ENCODE peak calls at places on chromosomes 1 and 21, in six cellular contexts. One of them, this sample, is unnamed.

GRCh38 chr21:29481641-29482040 is 182.9 kb downstream of the BACH1 start:
- DNase-seq in mucosa of descending colon: no peak
- DNase-seq in cardiac muscle cell: peak; percentile 44
- DNase-seq in heart left ventricle: no peak
- DNase-seq in fibroblast of villous mesenchyme: peak; percentile 44
- DNase-seq in transverse colon: no peak
- DNase-seq in this sample: peak; percentile 52

GRCh38 chr1:81703352-81703735 is 97.4 kb upstream of the ADGRL2 start:
- DNase-seq in mucosa of descending colon: no peak
- DNase-seq in cardiac muscle cell: peak; percentile 71
- DNase-seq in heart left ventricle: no peak
- DNase-seq in fibroblast of villous mesenchyme: peak; percentile 70
- DNase-seq in transverse colon: no peak
- DNase-seq in this sample: peak; percentile 77

GRCh38 chr1:203776636-203777035 is 11.7 kb downstream of the LAX1 start:
- DNase-seq in mucosa of descending colon: no peak
- DNase-seq in cardiac muscle cell: no peak
- DNase-seq in heart left ventricle: no peak
- DNase-seq in fibroblast of villous mesenchyme: no peak
- DNase-seq in transverse colon: no peak
- DNase-seq in this sample: no peak

GRCh38 chr1:159091547-159092397 is 15.2 kb upstream of the AIM2 start:
- DNase-seq in mucosa of descending colon: no peak
- DNase-seq in cardiac muscle cell: peak; percentile 80
- DNase-seq in heart left ventricle: no peak
- DNase-seq in fibroblast of villous mesenchyme: peak; percentile 78
- DNase-seq in transverse colon: no peak
- DNase-seq in this sample: peak; percentile 78

GRCh38 chr1:216458807-216459206 is 35.6 kb upstream of the USH2A start:
- DNase-seq in mucosa of descending colon: no peak
- DNase-seq in cardiac muscle cell: no peak
- DNase-seq in heart left ventricle: no peak
- DNase-seq in fibroblast of villous mesenchyme: no peak
- DNase-seq in transverse colon: no peak
- DNase-seq in this sample: peak; percentile 29

GRCh38 chr1:21605964-21606705 is 63.0 kb downstream of the RAP1GAP start:
- DNase-seq in mucosa of descending colon: no peak
- DNase-seq in cardiac muscle cell: no peak
- DNase-seq in heart left ventricle: no peak
- DNase-seq in fibroblast of villous mesenchyme: no peak
- DNase-seq in transverse colon: no peak
- DNase-seq in this sample: no peak

GRCh38 chr1:101653482-101653946 is 343.2 kb downstream of the OLFM3 start:
- DNase-seq in mucosa of descending colon: no peak
- DNase-seq in cardiac muscle cell: peak; percentile 20
- DNase-seq in heart left ventricle: no peak
- DNase-seq in fibroblast of villous mesenchyme: no peak
- DNase-seq in transverse colon: peak; percentile 8
- DNase-seq in this sample: peak; percentile 37

GRCh38 chr1:42046772-42047552 is 106.2 kb upstream of the GUCA2B start:
- DNase-seq in mucosa of descending colon: no peak
- DNase-seq in cardiac muscle cell: peak; percentile 19
- DNase-seq in heart left ventricle: peak; percentile 76
- DNase-seq in fibroblast of villous mesenchyme: no peak
- DNase-seq in transverse colon: no peak
- DNase-seq in this sample: no peak

GRCh38 chr1:21212126-21212525 is 35.4 kb upstream of the EIF4G3 start:
- DNase-seq in mucosa of descending colon: no peak
- DNase-seq in cardiac muscle cell: no peak
- DNase-seq in heart left ventricle: no peak
- DNase-seq in fibroblast of villous mesenchyme: no peak
- DNase-seq in transverse colon: no peak
- DNase-seq in this sample: no peak

GRCh38 chr1:118618618-118619340 is 369.4 kb downstream of the TBX15 start:
- DNase-seq in mucosa of descending colon: no peak
- DNase-seq in cardiac muscle cell: no peak
- DNase-seq in heart left ventricle: no peak
- DNase-seq in fibroblast of villous mesenchyme: no peak
- DNase-seq in transverse colon: no peak
- DNase-seq in this sample: peak; percentile 22

GRCh38 chr1:81937791-81938450 is 137.2 kb downstream of the ADGRL2 start:
- DNase-seq in mucosa of descending colon: no peak
- DNase-seq in cardiac muscle cell: peak; percentile 30
- DNase-seq in heart left ventricle: no peak
- DNase-seq in fibroblast of villous mesenchyme: no peak
- DNase-seq in transverse colon: no peak
- DNase-seq in this sample: peak; percentile 10

GRCh38 chr1:110602466-110602865 is 3.7 kb downstream of the KCNA2 start:
- DNase-seq in mucosa of descending colon: no peak
- DNase-seq in cardiac muscle cell: no peak
- DNase-seq in heart left ventricle: no peak
- DNase-seq in fibroblast of villous mesenchyme: peak; percentile 4
- DNase-seq in transverse colon: no peak
- DNase-seq in this sample: no peak

GRCh38 chr1:172976222-172977041 is 74.3 kb downstream of the TNFSF18 start:
- DNase-seq in mucosa of descending colon: no peak
- DNase-seq in cardiac muscle cell: peak; percentile 78
- DNase-seq in heart left ventricle: no peak
- DNase-seq in fibroblast of villous mesenchyme: peak; percentile 66
- DNase-seq in transverse colon: peak; percentile 56
- DNase-seq in this sample: peak; percentile 88

GRCh38 chr1:159170639-159171038 is 776 bp upstream of the CADM3 start:
- DNase-seq in mucosa of descending colon: no peak
- DNase-seq in cardiac muscle cell: peak; percentile 87
- DNase-seq in heart left ventricle: no peak
- DNase-seq in fibroblast of villous mesenchyme: no peak
- DNase-seq in transverse colon: no peak
- DNase-seq in this sample: no peak

GRCh38 chr1:204417231-204417997 is 5.8 kb upstream of the PPP1R15B start:
- DNase-seq in mucosa of descending colon: peak; percentile 61
- DNase-seq in cardiac muscle cell: peak; percentile 92
- DNase-seq in heart left ventricle: peak; percentile 64
- DNase-seq in fibroblast of villous mesenchyme: peak; percentile 99
- DNase-seq in transverse colon: peak; percentile 69
- DNase-seq in this sample: peak; percentile 98

GRCh38 chr1:53766194-53766748 is 27.3 kb upstream of the GLIS1 start:
- DNase-seq in mucosa of descending colon: no peak
- DNase-seq in cardiac muscle cell: no peak
- DNase-seq in heart left ventricle: no peak
- DNase-seq in fibroblast of villous mesenchyme: no peak
- DNase-seq in transverse colon: no peak
- DNase-seq in this sample: no peak

GRCh38 chr1:225847610-225848009 is 34.6 kb downstream of the TMEM63A start:
- DNase-seq in mucosa of descending colon: peak; percentile 71
- DNase-seq in cardiac muscle cell: no peak
- DNase-seq in heart left ventricle: no peak
- DNase-seq in fibroblast of villous mesenchyme: no peak
- DNase-seq in transverse colon: peak; percentile 76
- DNase-seq in this sample: no peak

GRCh38 chr1:38444770-38445442 is 398.3 kb upstream of the POU3F1 start:
- DNase-seq in mucosa of descending colon: no peak
- DNase-seq in cardiac muscle cell: no peak
- DNase-seq in heart left ventricle: no peak
- DNase-seq in fibroblast of villous mesenchyme: no peak
- DNase-seq in transverse colon: no peak
- DNase-seq in this sample: no peak

GRCh38 chr21:31731112-31731801 is 661 bp downstream of the SCAF4 start:
- DNase-seq in mucosa of descending colon: peak; percentile 85
- DNase-seq in cardiac muscle cell: peak; percentile 44
- DNase-seq in heart left ventricle: peak; percentile 56
- DNase-seq in fibroblast of villous mesenchyme: peak; percentile 54
- DNase-seq in transverse colon: peak; percentile 72
- DNase-seq in this sample: peak; percentile 24

GRCh38 chr1:2499986-2500596 is 24.0 kb downstream of the PLCH2 start:
- DNase-seq in mucosa of descending colon: no peak
- DNase-seq in cardiac muscle cell: no peak
- DNase-seq in heart left ventricle: no peak
- DNase-seq in fibroblast of villous mesenchyme: no peak
- DNase-seq in transverse colon: no peak
- DNase-seq in this sample: no peak

GRCh38 chr1:216456682-216457081 is 33.4 kb upstream of the USH2A start:
- DNase-seq in mucosa of descending colon: no peak
- DNase-seq in cardiac muscle cell: peak; percentile 56
- DNase-seq in heart left ventricle: no peak
- DNase-seq in fibroblast of villous mesenchyme: peak; percentile 62
- DNase-seq in transverse colon: no peak
- DNase-seq in this sample: peak; percentile 90

GRCh38 chr21:46071082-46071481 is 26.8 kb upstream of the COL6A2 start:
- DNase-seq in mucosa of descending colon: no peak
- DNase-seq in cardiac muscle cell: no peak
- DNase-seq in heart left ventricle: no peak
- DNase-seq in fibroblast of villous mesenchyme: no peak
- DNase-seq in transverse colon: peak; percentile 1
- DNase-seq in this sample: no peak

GRCh38 chr21:46067505-46068201 is 30.3 kb upstream of the COL6A2 start:
- DNase-seq in mucosa of descending colon: no peak
- DNase-seq in cardiac muscle cell: no peak
- DNase-seq in heart left ventricle: peak; percentile 23
- DNase-seq in fibroblast of villous mesenchyme: no peak
- DNase-seq in transverse colon: no peak
- DNase-seq in this sample: no peak

GRCh38 chr21:46069719-46070279 is 28.1 kb upstream of the COL6A2 start:
- DNase-seq in mucosa of descending colon: no peak
- DNase-seq in cardiac muscle cell: no peak
- DNase-seq in heart left ventricle: no peak
- DNase-seq in fibroblast of villous mesenchyme: no peak
- DNase-seq in transverse colon: no peak
- DNase-seq in this sample: no peak

GRCh38 chr21:46068516-46069079 is 29.3 kb upstream of the COL6A2 start:
- DNase-seq in mucosa of descending colon: no peak
- DNase-seq in cardiac muscle cell: no peak
- DNase-seq in heart left ventricle: no peak
- DNase-seq in fibroblast of villous mesenchyme: no peak
- DNase-seq in transverse colon: no peak
- DNase-seq in this sample: no peak

DNA sequence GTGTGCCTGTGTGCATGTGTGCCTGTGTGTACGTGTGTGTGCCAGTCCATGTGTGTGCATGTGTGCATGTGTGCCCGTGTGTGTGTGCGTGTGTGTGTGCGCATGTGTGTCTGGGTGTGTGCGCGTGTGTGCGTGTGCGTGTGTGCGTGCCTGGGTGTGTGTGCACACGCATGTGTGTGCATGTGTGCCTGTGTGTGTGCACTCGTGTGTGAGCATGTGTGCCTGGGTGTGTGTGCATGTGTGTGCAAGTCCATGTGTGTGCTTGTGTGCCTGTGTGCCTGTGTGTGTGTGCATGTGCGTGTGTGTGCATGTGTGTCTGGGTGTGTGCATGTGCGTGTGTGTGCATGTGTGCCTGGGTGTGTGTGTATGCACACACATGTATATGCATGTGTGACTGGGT is 28.7 kb upstream of the COL6A2 start:
- DNase-seq in mucosa of descending colon: no peak
- DNase-seq in cardiac muscle cell: no peak
- DNase-seq in heart left ventricle: peak; percentile 7
- DNase-seq in fibroblast of villous mesenchyme: no peak
- DNase-seq in transverse colon: no peak
- DNase-seq in this sample: no peak
- H3K4me3 ChIP-seq in mucosa of descending colon: no peak overlapping the region
- H3K4me3 ChIP-seq in cardiac muscle cell: no peak overlapping the region
- H3K4me3 ChIP-seq in heart left ventricle: no peak overlapping the region
- H3K4me3 ChIP-seq in fibroblast of villous mesenchyme: no peak overlapping the region
- H3K4me3 ChIP-seq in transverse colon: no peak overlapping the region
- H3K4me3 ChIP-seq in this sample: no peak overlapping the region

GRCh38 chr1:223621312-223621734 is 44.2 kb downstream of the CAPN8 start:
- DNase-seq in mucosa of descending colon: no peak
- DNase-seq in cardiac muscle cell: no peak
- DNase-seq in heart left ventricle: no peak
- DNase-seq in fibroblast of villous mesenchyme: no peak
- DNase-seq in transverse colon: no peak
- DNase-seq in this sample: no peak

GRCh38 chr1:223618680-223619079 is 46.8 kb downstream of the CAPN8 start:
- DNase-seq in mucosa of descending colon: no peak
- DNase-seq in cardiac muscle cell: no peak
- DNase-seq in heart left ventricle: no peak
- DNase-seq in fibroblast of villous mesenchyme: no peak
- DNase-seq in transverse colon: no peak
- DNase-seq in this sample: no peak

GRCh38 chr1:223617671-223618070 is 47.8 kb downstream of the CAPN8 start:
- DNase-seq in mucosa of descending colon: no peak
- DNase-seq in cardiac muscle cell: no peak
- DNase-seq in heart left ventricle: no peak
- DNase-seq in fibroblast of villous mesenchyme: no peak
- DNase-seq in transverse colon: no peak
- DNase-seq in this sample: no peak

GRCh38 chr1:223620297-223620900 is 45.1 kb downstream of the CAPN8 start:
- DNase-seq in mucosa of descending colon: no peak
- DNase-seq in cardiac muscle cell: no peak
- DNase-seq in heart left ventricle: no peak
- DNase-seq in fibroblast of villous mesenchyme: no peak
- DNase-seq in transverse colon: no peak
- DNase-seq in this sample: no peak

DNA sequence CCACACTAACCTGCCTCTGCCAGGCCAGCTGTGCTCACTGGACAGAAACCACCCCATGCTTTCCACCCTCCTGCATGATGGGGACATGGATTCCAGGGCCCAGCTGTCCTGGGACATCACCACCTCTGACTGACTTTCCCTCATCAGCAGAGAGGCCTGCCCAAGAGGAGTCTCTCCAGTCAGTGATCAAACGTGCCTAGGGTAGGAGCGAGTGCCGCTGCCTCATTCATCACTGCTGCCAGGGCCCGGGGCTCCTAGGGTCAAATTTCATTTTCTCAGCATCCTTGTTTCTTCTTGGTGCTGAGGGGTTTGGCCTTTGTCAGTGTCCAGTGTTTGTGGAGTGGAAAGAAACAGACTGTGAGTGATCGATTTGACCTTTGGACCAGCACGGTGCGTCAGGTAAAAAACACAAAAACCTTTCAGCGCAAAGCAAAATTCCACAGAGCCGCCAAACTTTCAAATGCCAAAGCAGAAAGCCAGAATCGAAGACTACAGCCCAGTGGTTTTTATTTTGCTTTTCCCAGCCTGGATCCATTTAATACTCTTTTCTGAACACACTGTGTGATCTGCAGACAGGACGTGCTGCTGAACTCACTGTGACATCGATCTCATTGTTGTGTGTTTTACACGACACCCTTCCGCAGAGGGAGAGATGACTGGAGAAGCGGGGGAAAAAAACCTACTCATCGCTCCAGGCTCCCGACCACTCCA is 43.2 kb downstream of the CAPN8 start:
- DNase-seq in mucosa of descending colon: no peak
- DNase-seq in cardiac muscle cell: no peak
- DNase-seq in heart left ventricle: no peak
- DNase-seq in fibroblast of villous mesenchyme: no peak
- DNase-seq in transverse colon: no peak
- DNase-seq in this sample: no peak
- H3K4me3 ChIP-seq in mucosa of descending colon: no peak overlapping the region
- H3K4me3 ChIP-seq in cardiac muscle cell: no peak overlapping the region
- H3K4me3 ChIP-seq in heart left ventricle: no peak overlapping the region
- H3K4me3 ChIP-seq in fibroblast of villous mesenchyme: no peak overlapping the region
- H3K4me3 ChIP-seq in transverse colon: no peak overlapping the region
- H3K4me3 ChIP-seq in this sample: no peak overlapping the region

GRCh38 chr1:107788189-107788588 is 176.8 kb downstream of the VAV3 start:
- DNase-seq in mucosa of descending colon: no peak
- DNase-seq in cardiac muscle cell: no peak
- DNase-seq in heart left ventricle: no peak
- DNase-seq in fibroblast of villous mesenchyme: no peak
- DNase-seq in transverse colon: no peak
- DNase-seq in this sample: no peak
- H3K4me3 ChIP-seq in mucosa of descending colon: no peak overlapping the region
- H3K4me3 ChIP-seq in cardiac muscle cell: no peak overlapping the region
- H3K4me3 ChIP-seq in heart left ventricle: no peak overlapping the region
- H3K4me3 ChIP-seq in fibroblast of villous mesenchyme: no peak overlapping the region
- H3K4me3 ChIP-seq in transverse colon: no peak overlapping the region
- H3K4me3 ChIP-seq in this sample: no peak overlapping the region

GRCh38 chr1:188386666-188387065 is 1557.9 kb downstream of the PLA2G4A start:
- DNase-seq in mucosa of descending colon: no peak
- DNase-seq in cardiac muscle cell: peak; percentile 2
- DNase-seq in heart left ventricle: no peak
- DNase-seq in fibroblast of villous mesenchyme: no peak
- DNase-seq in transverse colon: no peak
- DNase-seq in this sample: no peak
- H3K4me3 ChIP-seq in mucosa of descending colon: no peak overlapping the region
- H3K4me3 ChIP-seq in cardiac muscle cell: no peak overlapping the region
- H3K4me3 ChIP-seq in heart left ventricle: no peak overlapping the region
- H3K4me3 ChIP-seq in fibroblast of villous mesenchyme: no peak overlapping the region
- H3K4me3 ChIP-seq in transverse colon: no peak overlapping the region
- H3K4me3 ChIP-seq in this sample: no peak overlapping the region

This sample was measured in choroid plexus epithelial cell.